ENCODE peak calls at places on chromosomes 7 and 10, in five cellular contexts. I is HCT116, U is foreskin melanocyte, A is fibroblast of mammary gland, N is SK-N-SH. O is an unnamed sample.

GRCh38 chr10:78348416-78349164 is 314.9 kb downstream of the RPS24 start:
- DNase-seq in I (no peak), A (no peak), N (no peak), U (no peak), O (no peak)

GRCh38 chr10:12130237-12130872 is 878 bp downstream of the SEC61A2 start:
- DNase-seq in I (peak; percentile 64), A (peak; percentile 72), N (peak; percentile 78), U (peak; percentile 75), O (peak; percentile 69)

GRCh38 chr10:79260803-79261740 is 86.2 kb upstream of the PPIF start:
- DNase-seq in A (no peak), U (no peak), N (peak; percentile 86), I (no peak), O (peak; percentile 52)

GRCh38 chr7:31251441-31251840 is 89.1 kb downstream of the NEUROD6 start:
- DNase-seq in U (no peak), A (no peak), N (no peak), I (no peak), O (no peak)

GRCh38 chr7:54813398-54813797 is 54.4 kb upstream of the SEC61G start:
- DNase-seq in N (no peak), U (no peak), I (no peak), A (peak; percentile 14), O (no peak)

GRCh38 chr10:759898-760477 is 70.5 kb upstream of the DIP2C start:
- DNase-seq in I (no peak), A (no peak), N (no peak), U (no peak), O (no peak)

GRCh38 chr7:93757421-93757820 is 133.1 kb downstream of the TFPI2 start:
- DNase-seq in N (no peak), I (no peak), A (peak; percentile 52), U (no peak), O (no peak)

GRCh38 chr7:116524609-116525297 is at the start of gene CAV1:
- DNase-seq in I (peak; percentile 92), U (no peak), N (peak; percentile 60), A (peak; percentile 96), O (peak; percentile 50)

GRCh38 chr7:14085901-14086300 is 96.4 kb upstream of the ETV1 start:
- DNase-seq in I (peak; percentile 2), U (no peak), N (no peak), A (peak; percentile 7), O (no peak)

GRCh38 chr7:5549096-5549896 is 125.7 kb upstream of the TNRC18 start:
- DNase-seq in A (peak; percentile 83), N (peak; percentile 48), U (no peak), I (peak; percentile 87), O (peak; percentile 46)

GRCh38 chr10:123926401-123927264 is 35.0 kb upstream of the CPXM2 start:
- DNase-seq in U (peak; percentile 23), N (no peak), A (peak; percentile 88), I (no peak), O (no peak)

GRCh38 chr7:31735991-31736982 is 49.3 kb downstream of the PPP1R17 start:
- DNase-seq in I (peak; percentile 35), N (peak; percentile 64), U (peak; percentile 71), A (peak; percentile 52), O (peak; percentile 73)